ENCODE peak calls at places on chromosomes 6 and 20, in seven cellular contexts. H, T, L, X, J, F and M are unnamed samples.

GRCh38 chr20:34680586-34680985 is 3.7 kb upstream of the PIGU start:
- DNase-seq in T (no peak), X (no peak), L (no peak), H (no peak), F (no peak), J (no peak), M (no peak)

GRCh38 chr6:33738879-33739278 is 7.8 kb downstream of the IP6K3 start:
- DNase-seq in H (no peak), X (no peak), F (no peak), L (no peak), T (no peak), J (no peak), M (no peak)

GRCh38 chr6:108841377-108841855 is 6.8 kb upstream of the ARMC2 start:
- DNase-seq in T (peak), J (no peak), L (no peak), F (no peak), H (no peak), X (no peak), M (no peak)

GRCh38 chr6:70337379-70338073 is 34.6 kb upstream of the COL9A1 start:
- DNase-seq in L (no peak), X (no peak), H (no peak), J (no peak), T (no peak), F (peak), M (no peak)

GRCh38 chr6:20265842-20266241 is 53.6 kb upstream of the MBOAT1 start:
- DNase-seq in T (no peak), L (no peak), J (no peak), F (no peak), H (no peak), X (no peak), M (no peak)

GRCh38 chr6:151847064-151847463 is 39.6 kb downstream of the ESR1 start:
- DNase-seq in L (no peak), J (no peak), T (peak), H (no peak), F (no peak), X (peak), M (peak)

GRCh38 chr6:53042112-53042511 is 23.1 kb upstream of the FBXO9 start:
- DNase-seq in L (no peak), J (no peak), F (no peak), T (no peak), H (no peak), X (peak), M (no peak)

GRCh38 chr20:53387983-53388675 is 205.5 kb downstream of the ZNF217 start:
- DNase-seq in T (no peak), H (no peak), J (no peak), F (no peak), L (no peak), X (no peak), M (no peak)

GRCh38 chr6:114080891-114081510 is 110.1 kb upstream of the HDAC2 start:
- DNase-seq in J (no peak), L (no peak), T (no peak), X (no peak), F (no peak), H (no peak), M (no peak)

GRCh38 chr20:51399138-51399890 is 143.2 kb downstream of the NFATC2 start:
- DNase-seq in L (no peak), F (no peak), X (no peak), T (no peak), H (no peak), J (no peak), M (no peak)

GRCh38 chr6:40274058-40274457 is 313.1 kb downstream of the LRFN2 start:
- DNase-seq in X (no peak), J (no peak), L (no peak), T (no peak), H (no peak), F (no peak), M (no peak)

GRCh38 chr20:62159052-62159451 is 15.5 kb downstream of the SS18L1 start:
- DNase-seq in L (no peak), X (no peak), F (no peak), T (no peak), J (no peak), H (no peak), M (no peak)

GRCh38 chr20:18839507-18840247 is 26.1 kb downstream of the SCP2D1 start:
- DNase-seq in J (no peak), T (no peak), X (no peak), F (no peak), H (no peak), L (no peak), M (peak)

GRCh38 chr20:44526129-44526528 is 4.3 kb upstream of the SERINC3 start:
- DNase-seq in T (no peak), J (no peak), L (no peak), X (peak), F (no peak), H (no peak), M (no peak)

GRCh38 chr20:38590682-38591483 is 9.9 kb downstream of the ADIG start:
- DNase-seq in J (no peak), L (no peak), X (no peak), H (no peak), F (no peak), T (no peak), M (no peak)

GRCh38 chr6:123118811-123119210 is 122.8 kb downstream of the CLVS2 start:
- DNase-seq in X (no peak), H (no peak), L (no peak), J (no peak), F (no peak), T (no peak), M (no peak)

GRCh38 chr6:129486333-129486732 is 223.6 kb downstream of the ARHGAP18 start:
- DNase-seq in F (no peak), J (no peak), H (no peak), X (no peak), L (no peak), T (no peak), M (no peak)

GRCh38 chr6:42914546-42914945 is 1.3 kb upstream of the PTCRA start:
- DNase-seq in T (no peak), F (no peak), L (no peak), J (no peak), X (no peak), H (no peak), M (no peak)

GRCh38 chr6:11491998-11492397 is 45.6 kb upstream of the TMEM170B start:
- DNase-seq in J (no peak), F (no peak), X (no peak), T (no peak), L (no peak), H (no peak), M (no peak)

GRCh38 chr6:158414900-158415299 is 102.6 kb downstream of the TULP4 start:
- DNase-seq in L (no peak), F (no peak), X (peak), T (no peak), J (no peak), H (no peak), M (no peak)

GRCh38 chr6:166490671-166491500 is 95.6 kb downstream of the RAMACL start:
- DNase-seq in X (peak), L (no peak), F (no peak), J (no peak), T (peak), H (no peak), M (peak)

GRCh38 chr6:8940356-8940755 is 505.0 kb upstream of the SLC35B3 start:
- DNase-seq in H (no peak), T (no peak), X (no peak), L (no peak), F (no peak), J (no peak), M (no peak)

GRCh38 chr6:12008366-12009179 is 3.5 kb upstream of the HIVEP1 start:
- DNase-seq in L (peak), X (peak), T (peak), J (peak), H (peak), F (peak), M (peak)

GRCh38 chr6:144547409-144547808 is 262.3 kb downstream of the UTRN start:
- DNase-seq in F (no peak), L (no peak), H (no peak), J (no peak), X (peak), T (no peak), M (no peak)

GRCh38 chr20:19404836-19405235 is 192.4 kb downstream of the SLC24A3 start:
- DNase-seq in H (no peak), L (no peak), J (no peak), X (no peak), F (no peak), T (no peak), M (no peak)

GRCh38 chr6:135576055-135576454 is 78.5 kb upstream of the AHI1 start:
- DNase-seq in J (no peak), L (no peak), X (peak), T (no peak), F (no peak), H (no peak), M (no peak)

GRCh38 chr6:149513915-149514314 is 29.1 kb upstream of the ZC3H12D start:
- DNase-seq in T (no peak), J (no peak), F (no peak), H (no peak), L (no peak), X (no peak), M (no peak)

GRCh38 chr20:57001126-57001767 is 265.2 kb downstream of the BMP7 start:
- DNase-seq in X (no peak), L (no peak), J (no peak), F (no peak), H (no peak), T (no peak), M (no peak)

GRCh38 chr6:28218312-28219248 is 6.5 kb upstream of the ZSCAN9 start:
- DNase-seq in L (peak), H (peak), X (peak), J (peak), T (peak), F (peak), M (peak)

GRCh38 chr6:4134841-4135664 is at the start of gene ECI2:
- DNase-seq in F (peak), L (peak), T (peak), J (peak), X (peak), H (no peak), M (no peak)

GRCh38 chr6:47041741-47042140 is 391 bp downstream of the ADGRF1 start:
- DNase-seq in T (no peak), X (no peak), F (no peak), L (no peak), H (no peak), J (no peak), M (no peak)

GRCh38 chr6:80457044-80457933 is 350.8 kb downstream of the BCKDHB start:
- DNase-seq in L (peak), H (peak), J (peak), X (peak), T (peak), F (no peak), M (peak)

GRCh38 chr6:31906122-31906521 is 4.2 kb upstream of the ZBTB12 start:
- DNase-seq in X (no peak), H (no peak), J (no peak), L (no peak), F (no peak), T (no peak), M (no peak)

GRCh38 chr20:1327241-1327653 is 1.7 kb downstream of the SDCBP2 start:
- DNase-seq in F (no peak), H (peak), X (peak), J (no peak), L (no peak), T (peak), M (peak)

GRCh38 chr20:1327827-1328679 is 886 bp downstream of the SDCBP2 start:
- DNase-seq in X (no peak), F (no peak), H (no peak), L (no peak), J (no peak), T (no peak), M (peak)

GRCh38 chr20:1331101-1331500 is 2.2 kb upstream of the SDCBP2 start:
- DNase-seq in F (no peak), H (no peak), X (no peak), J (no peak), T (no peak), L (no peak), M (peak)

GRCh38 chr20:1330075-1330830 is 1.3 kb upstream of the SDCBP2 start:
- DNase-seq in X (no peak), J (peak), T (peak), H (peak), L (peak), F (no peak), M (peak)

GRCh38 chr20:1328680-1329330 is at the start of gene SDCBP2:
- DNase-seq in J (no peak), H (no peak), T (no peak), X (no peak), L (peak), F (no peak), M (peak)
- TF ChIP-seq POLR2A in J (peak), H (no peak), T (no peak), X (no peak), L (no peak), F (no peak), M (no peak)

DNA sequence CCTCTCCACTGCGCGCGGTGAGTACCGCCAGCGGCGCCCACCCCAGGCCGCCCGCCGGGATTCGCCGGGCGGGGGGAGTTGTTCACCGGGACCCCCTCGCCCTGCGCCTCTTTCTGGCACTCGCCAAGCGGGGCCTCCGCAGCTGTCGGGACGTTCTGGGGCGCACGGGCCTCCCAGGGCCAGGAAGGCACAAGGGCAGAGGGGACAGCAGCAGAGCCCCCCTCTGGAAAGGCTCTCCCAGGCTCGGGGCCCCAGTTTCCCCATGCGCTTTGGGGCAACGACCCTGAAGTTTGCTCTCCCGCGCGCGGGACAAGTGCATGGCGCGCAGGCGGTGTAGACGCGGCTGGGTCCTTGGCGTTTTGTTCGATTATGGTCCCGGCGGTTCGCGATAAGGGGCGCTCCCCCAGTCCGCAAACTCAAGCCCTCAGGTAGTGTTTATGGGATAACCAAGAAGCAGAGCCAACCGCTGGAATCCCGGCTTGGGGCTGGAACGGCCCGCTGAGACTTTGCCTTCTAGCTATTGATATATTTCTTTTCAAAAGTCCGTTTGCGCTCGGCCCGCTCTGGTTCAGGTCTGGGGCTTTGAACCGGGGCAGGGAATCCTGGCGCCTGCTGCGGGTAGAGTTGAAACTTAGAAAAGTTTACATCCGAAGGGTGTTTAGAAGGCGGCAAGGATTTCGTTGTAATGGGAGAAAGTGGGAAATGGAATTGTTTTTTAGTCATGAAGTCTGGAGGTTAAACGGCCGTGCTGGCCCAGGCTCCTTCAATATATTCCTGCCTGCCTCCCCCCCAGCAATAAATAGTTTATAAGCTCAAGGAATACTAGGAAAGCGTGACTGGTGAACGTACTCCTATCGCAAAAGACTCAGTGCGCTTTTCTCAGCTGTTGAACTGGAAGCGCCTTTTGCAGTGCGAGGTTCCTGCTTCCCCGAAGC is 595 bp downstream of the EYA2 start:
- DNase-seq in T (no peak), F (no peak), J (no peak), H (no peak), X (peak), L (peak), M (peak)
- H3K4me3 ChIP-seq in T (no peak), F (no peak), J (peak), H (peak), X (peak), L (peak), M (peak)

GRCh38 chr6:154732538-154732823 is 735 bp upstream of the SCAF8 start:
- DNase-seq in L (no peak), T (no peak), F (no peak), J (no peak), H (no peak), X (no peak), M (no peak)

GRCh38 chr6:154733610-154734379 is 579 bp downstream of the SCAF8 start:
- DNase-seq in T (peak), H (peak), F (peak), X (peak), L (peak), J (peak), M (peak)

GRCh38 chr6:154731296-154732218 is 1.7 kb upstream of the SCAF8 start:
- DNase-seq in H (no peak), J (no peak), T (no peak), F (no peak), L (no peak), X (no peak), M (no peak)

GRCh38 chr6:154736613-154737259 is 3.5 kb downstream of the SCAF8 start:
- DNase-seq in X (no peak), J (no peak), H (no peak), T (no peak), F (no peak), L (no peak), M (no peak)

DNA sequence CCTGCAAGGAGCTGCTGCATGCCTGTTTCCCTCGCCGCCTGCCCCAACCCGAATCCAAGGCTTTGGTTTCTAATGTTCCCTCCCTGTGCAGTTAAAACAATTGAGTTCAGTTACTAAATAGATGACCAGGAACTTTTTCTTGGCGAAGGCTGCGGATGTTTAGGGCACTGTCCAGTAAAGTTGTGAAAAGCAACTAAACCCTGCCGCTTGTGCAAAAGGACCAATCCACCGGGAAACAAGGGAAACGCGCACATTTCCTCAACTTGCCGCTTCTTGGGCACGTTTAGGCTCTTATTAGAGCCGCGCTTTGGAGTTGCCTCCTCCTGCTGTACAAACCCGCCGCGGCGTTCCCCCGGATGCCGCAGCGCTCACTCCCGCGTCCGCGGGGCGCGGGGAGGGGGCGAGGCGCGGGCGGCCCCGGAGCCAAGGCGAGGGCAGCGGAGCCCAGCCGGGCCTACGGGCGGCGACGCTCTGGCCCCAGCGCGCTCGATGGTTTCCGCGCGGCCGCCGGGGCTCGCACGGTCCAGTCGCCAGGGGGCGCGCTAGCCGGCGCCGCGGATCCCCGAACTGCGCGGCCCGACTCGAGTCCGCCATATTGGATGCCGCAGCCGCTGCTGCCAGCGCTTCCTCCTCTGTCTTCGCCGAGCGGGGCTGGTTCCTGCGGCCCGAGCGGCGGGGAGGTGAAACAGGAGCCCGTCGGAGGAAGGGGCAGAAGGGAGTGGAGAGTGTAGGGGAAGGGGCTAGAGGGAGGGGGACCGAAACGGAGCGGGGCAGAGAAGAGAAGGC is at the start of gene SCAF8:
- DNase-seq in X (peak), J (peak), T (peak), F (peak), L (peak), H (peak), M (peak)
- TF ChIP-seq CTCF in X (peak), J (peak), T (peak), F (peak), L (peak), H (peak), M (peak)

DNA sequence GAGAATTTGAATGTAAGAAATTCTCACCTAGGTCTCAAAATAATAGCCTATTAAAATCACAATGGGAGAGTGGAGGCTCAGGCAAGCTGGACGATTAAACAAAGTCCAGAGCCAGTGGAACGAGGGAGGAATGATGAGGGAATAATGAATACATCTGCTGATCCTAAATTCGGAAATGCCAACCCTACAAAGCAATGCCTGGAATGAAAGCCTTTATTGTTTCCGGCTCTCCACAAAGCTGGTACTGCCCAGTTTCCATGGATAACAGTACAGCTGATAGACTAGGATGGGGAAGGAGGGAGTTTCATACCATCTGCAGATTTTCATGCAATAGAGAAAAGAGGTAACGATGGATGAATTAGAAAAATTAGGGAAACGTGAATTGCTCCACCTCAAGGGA is 356.1 kb downstream of the CBLN4 start:
- DNase-seq in H (no peak), T (no peak), J (no peak), F (no peak), L (no peak), X (no peak), M (no peak)
- TF ChIP-seq POLR2A in H (no peak), T (no peak), J (no peak), F (no peak), L (no peak), X (no peak), M (no peak)

GRCh38 chr6:110414669-110415296 is 592 bp downstream of the DDO start:
- DNase-seq in J (no peak), T (peak), L (no peak), F (no peak), H (no peak), X (no peak), M (no peak)
- H3K4me3 ChIP-seq in J (peak), T (peak), L (peak), F (no peak), H (peak), X (no peak), M (no peak)

GRCh38 chr6:97705568-97705967 is 422.6 kb upstream of the MMS22L start:
- DNase-seq in F (no peak), X (peak), J (no peak), H (no peak), L (no peak), T (no peak), M (no peak)
- TF ChIP-seq CTCF in F (no peak), X (peak), J (no peak), H (no peak), L (no peak), T (no peak), M (no peak)

GRCh38 chr6:17706580-17707370 is at the start of gene NUP153:
- DNase-seq in X (peak), J (peak), H (peak), L (peak), F (peak), T (peak), M (peak)
- TF ChIP-seq POLR2A in X (peak), J (peak), H (peak), L (no peak), F (peak), T (peak), M (peak)

GRCh38 chr6:26577720-26578072 is 19.1 kb upstream of the ABT1 start:
- DNase-seq in T (no peak), L (no peak), J (no peak), X (no peak), H (no peak), F (no peak), M (no peak)
- H3K4me3 ChIP-seq in T (no peak), L (peak), J (no peak), X (peak), H (no peak), F (peak), M (peak)

DNA sequence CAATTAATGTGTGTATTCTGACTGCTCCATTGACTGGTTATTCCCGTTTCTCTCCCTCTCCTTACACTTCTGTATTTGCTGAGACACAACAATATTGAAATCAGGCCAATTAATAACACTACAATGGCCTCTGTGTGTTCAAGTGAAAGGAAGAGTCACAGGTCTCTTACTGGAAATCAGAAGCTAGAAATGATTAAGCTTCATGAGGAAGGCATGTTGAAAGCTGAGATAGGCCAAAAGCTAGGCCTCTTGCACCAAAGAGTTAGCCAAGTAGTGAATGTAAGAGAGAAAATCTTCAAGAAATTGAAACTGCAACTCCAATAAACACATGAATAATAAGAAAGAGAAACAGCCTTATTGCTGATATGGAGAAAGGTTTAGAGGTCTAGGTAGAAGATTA is 489.5 kb upstream of the CITED2 start:
- DNase-seq in X (no peak), J (no peak), T (no peak), F (no peak), H (no peak), L (no peak), M (no peak)
- TF ChIP-seq CTCF in X (no peak), J (no peak), T (no peak), F (no peak), H (no peak), L (no peak), M (no peak)